ENCODE peak calls at places on chromosomes 1 and 21, in nine cellular contexts. One of them, this sample, is unnamed.

GRCh38 chr1:201941420-201942128 is 4.8 kb downstream of the LMOD1 start:
- DNase-seq in brain microvascular endothelial cell: no peak
- DNase-seq in T-cell: no peak
- DNase-seq in left lung: no peak
- DNase-seq in caudate nucleus: no peak
- DNase-seq in GM12865: no peak
- DNase-seq in AG20443: no peak
- DNase-seq in NCI-H2171: no peak
- DNase-seq in heart left ventricle: no peak
- DNase-seq in this sample: peak; percentile 96

GRCh38 chr1:25641931-25642611 is 25.5 kb downstream of the MAN1C1 start:
- DNase-seq in caudate nucleus: no peak
- DNase-seq in heart left ventricle: no peak
- DNase-seq in AG20443: peak; percentile 63
- DNase-seq in GM12865: peak; percentile 19
- DNase-seq in NCI-H2171: no peak
- DNase-seq in brain microvascular endothelial cell: no peak
- DNase-seq in T-cell: no peak
- DNase-seq in left lung: no peak
- DNase-seq in this sample: no peak

GRCh38 chr1:234509457-234510328 is 30.7 kb upstream of the TARBP1 start:
- DNase-seq in T-cell: no peak
- DNase-seq in GM12865: no peak
- DNase-seq in heart left ventricle: no peak
- DNase-seq in NCI-H2171: no peak
- DNase-seq in left lung: no peak
- DNase-seq in AG20443: no peak
- DNase-seq in brain microvascular endothelial cell: no peak
- DNase-seq in caudate nucleus: no peak
- DNase-seq in this sample: no peak

GRCh38 chr1:204323887-204324286 is 35.8 kb downstream of the PLEKHA6 start:
- DNase-seq in GM12865: no peak
- DNase-seq in caudate nucleus: no peak
- DNase-seq in left lung: no peak
- DNase-seq in AG20443: peak; percentile 75
- DNase-seq in heart left ventricle: no peak
- DNase-seq in NCI-H2171: no peak
- DNase-seq in brain microvascular endothelial cell: peak; percentile 24
- DNase-seq in T-cell: no peak
- DNase-seq in this sample: no peak

GRCh38 chr1:19448491-19449439 is 36.6 kb downstream of the CAPZB start:
- DNase-seq in left lung: peak; percentile 63
- DNase-seq in heart left ventricle: peak; percentile 67
- DNase-seq in T-cell: no peak
- DNase-seq in brain microvascular endothelial cell: no peak
- DNase-seq in GM12865: peak; percentile 44
- DNase-seq in AG20443: peak; percentile 83
- DNase-seq in caudate nucleus: no peak
- DNase-seq in NCI-H2171: no peak
- DNase-seq in this sample: no peak

GRCh38 chr1:41622859-41623732 is 138.6 kb upstream of the EDN2 start:
- DNase-seq in heart left ventricle: no peak
- DNase-seq in left lung: no peak
- DNase-seq in AG20443: no peak
- DNase-seq in NCI-H2171: no peak
- DNase-seq in brain microvascular endothelial cell: no peak
- DNase-seq in T-cell: no peak
- DNase-seq in GM12865: peak; percentile 73
- DNase-seq in caudate nucleus: no peak
- DNase-seq in this sample: no peak

GRCh38 chr1:61368366-61368765 is 286.0 kb downstream of the NFIA start:
- DNase-seq in T-cell: no peak
- DNase-seq in AG20443: no peak
- DNase-seq in heart left ventricle: no peak
- DNase-seq in GM12865: no peak
- DNase-seq in NCI-H2171: no peak
- DNase-seq in caudate nucleus: no peak
- DNase-seq in brain microvascular endothelial cell: no peak
- DNase-seq in left lung: no peak
- DNase-seq in this sample: no peak

GRCh38 chr21:29238967-29239289 is 59.8 kb upstream of the BACH1 start:
- DNase-seq in NCI-H2171: no peak
- DNase-seq in GM12865: no peak
- DNase-seq in AG20443: no peak
- DNase-seq in caudate nucleus: no peak
- DNase-seq in left lung: no peak
- DNase-seq in brain microvascular endothelial cell: peak; percentile 79
- DNase-seq in T-cell: no peak
- DNase-seq in heart left ventricle: no peak
- DNase-seq in this sample: no peak

This sample was measured in neural progenitor cell.